ENCODE peak calls at places on chromosomes 6 and 20, in seven cellular contexts. T is PC-9, R is transverse colon, S is uterus, J is aorta, U is stomach, Y is suprapubic skin. W is an unnamed sample.

GRCh38 chr20:49579874-49580817 is 12.2 kb upstream of the PTGIS start:
- DNase-seq in J (no peak), S (peak), U (no peak), R (no peak), Y (no peak), T (peak), W (no peak)

GRCh38 chr20:54237544-54237943 is 29.7 kb downstream of the PFDN4 start:
- DNase-seq in R (no peak), Y (no peak), J (no peak), U (no peak), T (no peak), S (no peak), W (no peak)

GRCh38 chr20:31842471-31843157 is 2.8 kb downstream of the FOXS1 start:
- DNase-seq in R (no peak), Y (no peak), S (peak), U (no peak), T (no peak), J (peak), W (no peak)

GRCh38 chr6:157089258-157089657 is 234.1 kb downstream of the TMEM242 start:
- DNase-seq in U (no peak), Y (no peak), R (no peak), S (no peak), T (no peak), J (no peak), W (no peak)

GRCh38 chr6:126127662-126128061 is 141.3 kb downstream of the TRMT11 start:
- DNase-seq in J (no peak), S (no peak), T (no peak), R (no peak), Y (no peak), U (no peak), W (no peak)

GRCh38 chr20:53738039-53738944 is 144.7 kb upstream of the ZNF217 start:
- DNase-seq in J (no peak), R (peak), S (peak), T (peak), U (peak), Y (peak), W (no peak)

GRCh38 chr20:6299451-6299850 is 176.6 kb upstream of the FERMT1 start:
- DNase-seq in T (no peak), J (no peak), R (no peak), S (no peak), U (no peak), Y (no peak), W (no peak)

GRCh38 chr6:20572940-20573339 is 38.7 kb downstream of the CDKAL1 start:
- DNase-seq in T (no peak), R (no peak), J (no peak), Y (no peak), S (peak), U (no peak), W (no peak)

GRCh38 chr6:156916108-156916801 is 139.1 kb downstream of the ARID1B start:
- DNase-seq in S (no peak), U (no peak), T (no peak), Y (no peak), R (no peak), J (no peak), W (no peak)

GRCh38 chr20:18138639-18139583 is 1.2 kb downstream of the KAT14 start:
- DNase-seq in T (no peak), Y (no peak), U (no peak), J (no peak), R (no peak), S (no peak), W (no peak)

GRCh38 chr6:128655978-128656498 is 135.6 kb upstream of the PTPRK start:
- DNase-seq in J (no peak), Y (no peak), R (no peak), T (peak), S (no peak), U (no peak), W (no peak)

GRCh38 chr6:67538032-67538431 is 1097.0 kb upstream of the ADGRB3 start:
- DNase-seq in R (no peak), U (no peak), J (no peak), Y (no peak), T (no peak), S (no peak), W (no peak)

GRCh38 chr20:46209930-46210671 is 92.0 kb downstream of the CD40 start:
- DNase-seq in Y (no peak), S (no peak), J (peak), R (no peak), T (no peak), U (no peak), W (no peak)

GRCh38 chr6:99543968-99544367 is 24.5 kb downstream of the CCNC start:
- DNase-seq in T (no peak), J (no peak), S (no peak), Y (no peak), R (no peak), U (no peak), W (no peak)

GRCh38 chr20:3908667-3909066 is 19.5 kb downstream of the PANK2 start:
- DNase-seq in J (peak), U (no peak), Y (no peak), T (no peak), S (no peak), R (no peak), W (no peak)

GRCh38 chr6:25002326-25003066 is 66.7 kb upstream of the RIPOR2 start:
- DNase-seq in Y (no peak), U (no peak), J (no peak), T (peak), S (peak), R (no peak), W (no peak)

GRCh38 chr6:154499854-154500589 is 10.5 kb downstream of the CNKSR3 start:
- DNase-seq in S (no peak), Y (no peak), U (no peak), R (no peak), J (no peak), T (no peak), W (no peak)

GRCh38 chr20:19885981-19886665 is 128.1 kb downstream of the RIN2 start:
- DNase-seq in S (peak), Y (no peak), R (peak), J (peak), U (peak), T (peak), W (no peak)

GRCh38 chr6:81859884-81860283 is 107.4 kb upstream of the TENT5A start:
- DNase-seq in S (no peak), Y (peak), T (no peak), U (no peak), R (no peak), J (peak), W (no peak)

GRCh38 chr20:62554214-62554897 is 78.6 kb upstream of the GATA5 start:
- DNase-seq in J (no peak), T (no peak), R (no peak), Y (no peak), U (no peak), S (no peak), W (no peak)

GRCh38 chr20:62553136-62553837 is 77.5 kb upstream of the GATA5 start:
- DNase-seq in J (no peak), Y (no peak), R (no peak), S (no peak), T (no peak), U (no peak), W (no peak)

GRCh38 chr20:62553838-62554161 is 78.0 kb upstream of the GATA5 start:
- DNase-seq in J (no peak), R (no peak), T (no peak), S (no peak), U (no peak), Y (no peak), W (no peak)

GRCh38 chr20:62551408-62552323 is 75.9 kb upstream of the GATA5 start:
- DNase-seq in R (no peak), U (no peak), S (no peak), J (no peak), T (no peak), Y (no peak), W (peak)

DNA sequence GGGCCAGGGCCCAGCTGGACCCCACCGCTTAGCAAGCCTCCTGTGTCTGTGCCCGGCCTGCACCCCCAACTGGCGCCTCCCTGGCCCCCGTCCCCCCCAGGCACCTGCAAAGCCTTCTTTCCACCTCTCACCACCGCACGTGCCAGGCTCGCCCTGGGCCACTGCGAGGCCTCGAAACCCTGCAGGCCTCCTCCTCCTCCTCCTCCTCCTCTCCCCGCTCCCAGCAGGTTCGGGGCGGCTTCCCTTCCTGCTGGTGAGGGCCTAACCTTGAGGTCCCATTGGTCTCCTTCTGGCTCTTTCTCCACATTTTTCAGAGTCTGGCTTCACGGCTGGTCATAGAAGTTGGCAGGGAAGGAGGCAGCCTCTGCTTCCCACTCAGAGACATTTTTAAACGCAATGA is 76.8 kb upstream of the GATA5 start:
- DNase-seq in S (no peak), U (no peak), T (no peak), J (no peak), Y (no peak), R (no peak), W (no peak)
- H3K4me3 ChIP-seq in S (no peak), U (no peak), T (no peak), J (no peak), Y (no peak), R (no peak), W (no peak)

GRCh38 chr6:168988280-168988679 is 265.4 kb downstream of the THBS2 start:
- DNase-seq in T (no peak), S (no peak), Y (no peak), U (no peak), J (no peak), R (no peak), W (no peak)
- H3K4me3 ChIP-seq in T (no peak), S (no peak), Y (no peak), U (no peak), J (no peak), R (no peak), W (no peak)

DNA sequence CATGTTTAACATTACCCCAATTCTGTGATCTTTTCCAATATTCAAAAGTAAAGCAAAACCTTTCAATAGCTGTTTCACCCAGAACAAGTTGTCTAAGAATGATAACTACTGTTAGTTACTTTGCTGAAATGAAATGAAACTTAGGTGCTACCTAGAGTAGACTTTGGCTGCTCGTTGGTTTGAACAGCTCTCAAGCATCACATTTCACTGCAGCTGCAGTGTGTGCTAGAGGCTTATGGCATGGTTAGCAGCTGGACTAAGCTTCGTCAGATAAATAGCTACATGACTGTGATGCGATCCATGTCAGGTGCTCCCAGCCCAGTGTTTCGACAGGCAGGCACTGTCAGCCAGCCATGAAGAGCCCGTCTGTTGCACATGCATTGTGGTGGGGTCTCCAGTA is 201.1 kb downstream of the TFAP2B start:
- DNase-seq in Y (no peak), U (no peak), T (no peak), R (no peak), S (no peak), J (no peak), W (no peak)
- H3K4me3 ChIP-seq in Y (no peak), U (no peak), T (no peak), R (no peak), S (no peak), J (no peak), W (no peak)

GRCh38 chr6:31945154-31945506 is 765 bp upstream of the CFB start:
- DNase-seq in T (no peak), Y (no peak), S (no peak), U (no peak), R (no peak), J (no peak), W (no peak)
- H3K4me3 ChIP-seq in T (peak), Y (peak), S (no peak), U (peak), R (no peak), J (no peak), W (no peak)

GRCh38 chr20:23035731-23036130 is 619 bp downstream of the SSTR4 start:
- DNase-seq in Y (no peak), S (no peak), T (no peak), J (no peak), U (no peak), R (no peak), W (no peak)
- H3K4me3 ChIP-seq in Y (peak), S (no peak), T (no peak), J (no peak), U (peak), R (no peak), W (no peak)

DNA sequence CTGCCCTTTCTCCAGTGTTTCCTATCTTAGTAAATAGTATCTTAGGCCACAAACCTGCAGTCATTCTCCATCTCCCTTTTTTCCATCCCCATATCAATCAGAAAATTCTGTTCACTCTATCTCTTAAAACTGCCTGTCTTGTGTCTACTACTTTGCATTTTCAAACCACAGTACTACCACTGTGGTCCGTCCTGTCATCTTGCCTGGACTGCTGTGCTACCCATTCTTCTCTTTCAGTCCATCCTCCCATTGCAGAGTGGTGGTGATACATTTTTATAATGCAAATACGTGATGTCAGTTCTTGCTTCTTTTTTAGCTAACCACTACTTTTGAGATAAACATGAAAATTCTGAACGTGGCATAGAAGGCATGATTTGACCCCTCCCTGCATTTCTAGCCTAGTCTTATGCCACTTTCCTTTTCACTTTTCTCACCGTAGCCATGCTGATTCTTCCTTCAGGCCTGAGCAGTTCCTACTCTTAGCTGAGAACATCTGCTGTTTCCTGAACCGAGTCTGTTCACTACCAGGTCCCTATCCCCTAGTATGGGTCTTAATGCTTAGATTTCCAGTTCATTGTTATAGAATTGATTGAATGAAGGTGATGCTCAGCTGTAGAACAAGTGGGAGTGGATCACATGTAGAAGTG is 13.8 kb downstream of the TBPL1 start:
- DNase-seq in S (no peak), Y (no peak), U (no peak), R (no peak), J (no peak), T (no peak), W (no peak)
- H3K4me3 ChIP-seq in S (no peak), Y (no peak), U (no peak), R (no peak), J (no peak), T (no peak), W (no peak)

GRCh38 chr6:582370-582769 is 74.5 kb downstream of the HUS1B start:
- DNase-seq in T (no peak), R (no peak), S (no peak), U (no peak), J (no peak), Y (no peak), W (no peak)
- H3K4me3 ChIP-seq in T (no peak), R (no peak), S (no peak), U (no peak), J (no peak), Y (no peak), W (no peak)

GRCh38 chr6:35669441-35669776 is 19.3 kb downstream of the FKBP5 start:
- DNase-seq in Y (no peak), J (no peak), U (no peak), S (no peak), T (no peak), R (no peak), W (no peak)
- H3K4me3 ChIP-seq in Y (peak), J (no peak), U (no peak), S (no peak), T (no peak), R (no peak), W (peak)